ENCODE peak calls at places on chromosome 6, in eight cellular contexts. V, M, I, P, Q, T, B and G are unnamed samples.

GRCh38 chr6:16909599-16910360 is 148.5 kb upstream of the ATXN1 start:
- DNase-seq in V (no peak), M (peak), I (no peak), P (no peak), Q (no peak), T (no peak), B (no peak), G (no peak)

GRCh38 chr6:154425034-154425433 is 68.4 kb upstream of the IPCEF1 start:
- DNase-seq in V (no peak), M (no peak), I (no peak), P (no peak), Q (no peak), T (no peak), B (no peak), G (no peak)

GRCh38 chr6:38436726-38437465 is 202.8 kb downstream of the BTBD9 start:
- DNase-seq in V (no peak), M (peak), I (no peak), P (no peak), Q (peak), T (no peak), B (no peak), G (no peak)

GRCh38 chr6:30463651-30464618 is 25.4 kb upstream of the HLA-E start:
- DNase-seq in V (peak), M (peak), I (no peak), P (no peak), Q (no peak), T (peak), B (peak), G (no peak)

GRCh38 chr6:133549252-133549925 is 308.2 kb downstream of the EYA4 start:
- DNase-seq in V (no peak), M (no peak), I (no peak), P (no peak), Q (no peak), T (no peak), B (no peak), G (no peak)

GRCh38 chr6:14177413-14178082 is 60.0 kb downstream of the CD83 start:
- DNase-seq in V (no peak), M (no peak), I (no peak), P (no peak), Q (no peak), T (no peak), B (no peak), G (no peak)

GRCh38 chr6:7758456-7758855 is 32.6 kb downstream of the BMP6 start:
- DNase-seq in V (no peak), M (peak), I (no peak), P (no peak), Q (peak), T (no peak), B (no peak), G (no peak)

GRCh38 chr6:11288065-11288464 is 55.6 kb upstream of the NEDD9 start:
- DNase-seq in V (no peak), M (no peak), I (no peak), P (no peak), Q (no peak), T (peak), B (no peak), G (no peak)

GRCh38 chr6:26536571-26537159 is 1.5 kb upstream of the HMGN4 start:
- DNase-seq in V (peak), M (peak), I (no peak), P (no peak), Q (no peak), T (peak), B (no peak), G (no peak)

GRCh38 chr6:43868467-43868866 is 98.5 kb downstream of the VEGFA start:
- DNase-seq in V (no peak), M (no peak), I (no peak), P (no peak), Q (no peak), T (no peak), B (no peak), G (no peak)

GRCh38 chr6:3228046-3228671 is 706 bp upstream of the TUBB2B start:
- DNase-seq in V (no peak), M (no peak), I (peak), P (no peak), Q (no peak), T (no peak), B (no peak), G (no peak)

GRCh38 chr6:41733707-41734665 is 1.4 kb downstream of the TFEB start:
- DNase-seq in V (peak), M (peak), I (peak), P (no peak), Q (peak), T (peak), B (peak), G (peak)

GRCh38 chr6:20670750-20671149 is 136.5 kb downstream of the CDKAL1 start:
- DNase-seq in V (no peak), M (peak), I (no peak), P (no peak), Q (no peak), T (no peak), B (no peak), G (no peak)

GRCh38 chr6:101202975-101203374 is 190.5 kb upstream of the GRIK2 start:
- DNase-seq in V (no peak), M (no peak), I (no peak), P (no peak), Q (no peak), T (no peak), B (no peak), G (no peak)

GRCh38 chr6:101199441-101199840 is 194.1 kb upstream of the GRIK2 start:
- DNase-seq in V (no peak), M (no peak), I (no peak), P (no peak), Q (no peak), T (no peak), B (no peak), G (no peak)

GRCh38 chr6:101208152-101208551 is 185.4 kb upstream of the GRIK2 start:
- DNase-seq in V (no peak), M (no peak), I (no peak), P (no peak), Q (no peak), T (no peak), B (no peak), G (no peak)

GRCh38 chr6:101203664-101204063 is 189.8 kb upstream of the GRIK2 start:
- DNase-seq in V (no peak), M (no peak), I (no peak), P (no peak), Q (no peak), T (no peak), B (no peak), G (no peak)
- TF ChIP-seq POLR2A in V (no peak), M (no peak), I (no peak), P (no peak), Q (no peak), T (no peak), B (no peak), G (no peak)

GRCh38 chr6:82275686-82276085 is 28.1 kb upstream of the IBTK start:
- DNase-seq in V (no peak), M (no peak), I (no peak), P (no peak), Q (no peak), T (no peak), B (no peak), G (no peak)

GRCh38 chr6:82273295-82273694 is 25.8 kb upstream of the IBTK start:
- DNase-seq in V (no peak), M (no peak), I (no peak), P (no peak), Q (no peak), T (no peak), B (no peak), G (no peak)

GRCh38 chr6:82268301-82268846 is 20.8 kb upstream of the IBTK start:
- DNase-seq in V (no peak), M (no peak), I (no peak), P (no peak), Q (no peak), T (no peak), B (no peak), G (no peak)

DNA sequence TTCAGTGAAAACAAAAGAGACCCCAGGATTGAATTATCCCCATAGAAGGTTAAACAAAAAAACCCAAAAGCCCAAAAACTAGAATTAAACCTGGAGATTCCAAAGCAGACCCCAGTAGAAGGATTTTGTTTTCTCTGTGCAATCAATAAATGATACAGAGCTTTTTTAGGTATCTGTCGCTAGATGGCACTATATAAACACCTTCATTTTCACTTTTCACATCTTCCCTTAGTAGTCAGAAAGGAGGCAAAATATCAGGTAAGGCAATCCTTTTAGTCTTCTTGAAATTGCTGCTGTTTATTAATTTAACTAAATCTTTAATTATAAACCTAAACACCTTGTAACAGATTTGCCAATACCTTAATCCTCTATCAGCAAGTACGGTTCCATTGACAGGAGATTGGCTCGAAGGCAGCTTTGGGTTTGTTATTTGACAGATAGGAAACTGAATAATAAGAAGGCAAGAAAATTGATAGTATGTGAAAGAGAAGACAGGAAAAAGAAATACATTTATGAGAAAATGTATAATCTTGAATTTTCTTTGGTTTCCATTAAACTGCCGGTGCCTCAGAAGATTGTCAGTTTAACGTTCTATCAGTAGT is 23.3 kb upstream of the IBTK start:
- DNase-seq in V (peak), M (peak), I (peak), P (no peak), Q (peak), T (no peak), B (no peak), G (no peak)
- TF ChIP-seq CTCF in V (peak), M (peak), I (no peak), P (peak), Q (peak), T (peak), B (peak), G (peak)

GRCh38 chr6:22327881-22328280 is 31.0 kb upstream of the PRL start:
- DNase-seq in V (no peak), M (no peak), I (no peak), P (no peak), Q (no peak), T (no peak), B (no peak), G (no peak)
- H3K4me3 ChIP-seq in V (no peak), M (no peak), I (no peak), P (no peak), Q (no peak), T (no peak), B (no peak), G (no peak)

GRCh38 chr6:31631209-31631608 is 10.7 kb downstream of the PRRC2A start:
- DNase-seq in V (no peak), M (no peak), I (no peak), P (no peak), Q (no peak), T (no peak), B (no peak), G (no peak)
- TF ChIP-seq POLR2A in V (no peak), M (no peak), I (no peak), P (no peak), Q (no peak), T (no peak), B (no peak), G (no peak)

GRCh38 chr6:113073611-113074191 is 726.6 kb downstream of the RFPL4B start:
- DNase-seq in V (no peak), M (peak), I (no peak), P (no peak), Q (no peak), T (no peak), B (no peak), G (no peak)

GRCh38 chr6:113068569-113068968 is 721.4 kb downstream of the RFPL4B start:
- DNase-seq in V (no peak), M (no peak), I (no peak), P (no peak), Q (no peak), T (no peak), B (no peak), G (no peak)

GRCh38 chr6:113065606-113066005 is 718.5 kb downstream of the RFPL4B start:
- DNase-seq in V (peak), M (peak), I (no peak), P (no peak), Q (no peak), T (no peak), B (no peak), G (no peak)

GRCh38 chr6:113067612-113068262 is 720.6 kb downstream of the RFPL4B start:
- DNase-seq in V (no peak), M (peak), I (no peak), P (no peak), Q (no peak), T (no peak), B (no peak), G (no peak)
- TF ChIP-seq CTCF in V (no peak), M (no peak), I (no peak), P (no peak), Q (no peak), T (no peak), B (no peak), G (no peak)

GRCh38 chr6:6592836-6593235 is 4.3 kb downstream of the LY86 start:
- DNase-seq in V (no peak), M (no peak), I (no peak), P (no peak), Q (no peak), T (no peak), B (no peak), G (no peak)
- H3K4me3 ChIP-seq in V (no peak), M (no peak), I (no peak), P (no peak), Q (no peak), T (no peak), B (no peak), G (no peak)